ENCODE peak calls at places on chromosome 2, in seven cellular contexts. O is H1, L is NCI-H1092, U is smooth muscle cell of the brain vasculature, N is HAP-1, B is nephron progenitor cell, J is EL. Z is an unnamed sample.

GRCh38 chr2:113979172-113980128 is 89.6 kb downstream of the ACTR3 start:
- DNase-seq in O (peak; percentile 88), L (no peak), U (no peak), N (peak; percentile 16), B (no peak), J (no peak), Z (no peak)

GRCh38 chr2:150144546-150145305 is 342.7 kb downstream of the RND3 start:
- DNase-seq in O (no peak), L (no peak), U (no peak), N (no peak), B (no peak), J (peak; percentile 47), Z (peak; percentile 58)

GRCh38 chr2:55459278-55459677 is 39.6 kb upstream of the CCDC88A start:
- DNase-seq in O (no peak), L (no peak), U (no peak), N (no peak), B (no peak), J (no peak), Z (no peak)

GRCh38 chr2:192194065-192194865 is 468 bp downstream of the TMEFF2 start:
- DNase-seq in O (peak; percentile 66), L (peak; percentile 8), U (no peak), N (peak; percentile 50), B (peak; percentile 52), J (peak; percentile 56), Z (peak; percentile 38)

GRCh38 chr2:239668042-239668441 is 267.2 kb upstream of the HDAC4 start:
- DNase-seq in O (no peak), L (no peak), U (no peak), N (no peak), B (no peak), J (no peak), Z (no peak)

GRCh38 chr2:25938345-25938744 is 44.0 kb downstream of the KIF3C start:
- DNase-seq in O (no peak), L (no peak), U (no peak), N (no peak), B (no peak), J (no peak), Z (no peak)

GRCh38 chr2:197300139-197300538 is 10.4 kb downstream of the ANKRD44 start:
- DNase-seq in O (no peak), L (no peak), U (no peak), N (no peak), B (no peak), J (no peak), Z (no peak)

GRCh38 chr2:182038579-182038978 is 52.9 kb downstream of the PPP1R1C start:
- DNase-seq in O (no peak), L (no peak), U (no peak), N (no peak), B (no peak), J (peak; percentile 80), Z (peak; percentile 83)

GRCh38 chr2:190179754-190180312 is 117.3 kb upstream of the MSTN start:
- DNase-seq in O (no peak), L (no peak), U (no peak), N (no peak), B (no peak), J (no peak), Z (no peak)

GRCh38 chr2:226993171-226993570 is 157.3 kb downstream of the RHBDD1 start:
- DNase-seq in O (no peak), L (no peak), U (no peak), N (no peak), B (no peak), J (no peak), Z (no peak)

GRCh38 chr2:181138816-181139215 is 158.4 kb downstream of the UBE2E3 start:
- DNase-seq in O (no peak), L (no peak), U (no peak), N (no peak), B (no peak), J (no peak), Z (peak; percentile 53)

GRCh38 chr2:148802448-148803220 is 72.4 kb upstream of the KIF5C start:
- DNase-seq in O (no peak), L (no peak), U (no peak), N (no peak), B (no peak), J (no peak), Z (no peak)

GRCh38 chr2:163737169-163737439 is 1.3 kb upstream of the FIGN start:
- DNase-seq in O (no peak), L (no peak), U (no peak), N (peak; percentile 60), B (no peak), J (no peak), Z (no peak)

GRCh38 chr2:100539221-100539620 is 23.6 kb upstream of the PDCL3 start:
- DNase-seq in O (no peak), L (no peak), U (no peak), N (no peak), B (no peak), J (no peak), Z (no peak)

GRCh38 chr2:33616873-33617272 is 17.8 kb upstream of the FAM98A start:
- DNase-seq in O (no peak), L (no peak), U (no peak), N (no peak), B (no peak), J (peak; percentile 10), Z (peak; percentile 68)

GRCh38 chr2:42906557-42907380 is 114.4 kb upstream of the HAAO start:
- DNase-seq in O (peak; percentile 57), L (peak; percentile 24), U (no peak), N (peak; percentile 82), B (peak; percentile 38), J (peak; percentile 60), Z (peak; percentile 90)

Z was measured in M059J.